ENCODE peak calls at places on chromosomes 13 and 19, in ten cellular contexts. U is tibial nerve; X is adrenal gland; M is heart right ventricle; G is naive thymus-derived CD4-positive, alpha-beta T cell; I is body of pancreas; W is esophagus muscularis mucosa; K is psoas muscle; J is fibroblast of lung; Z is right lobe of liver. H is an unnamed sample.

GRCh38 chr19:49442793-49443365 is 1.6 kb upstream of the SLC17A7 start:
- DNase-seq in U (peak; percentile 97), X (peak; percentile 93), M (peak; percentile 98), G (peak; percentile 81), I (peak; percentile 94), W (peak; percentile 98), K (peak; percentile 96), J (peak; percentile 78), Z (peak; percentile 97), H (peak; percentile 98)

GRCh38 chr19:38304866-38305429 is 897 bp downstream of the C19orf33 start:
- DNase-seq in U (peak; percentile 51), X (peak; percentile 75), M (peak; percentile 44), G (no peak), I (peak; percentile 90), W (no peak), K (no peak), J (peak; percentile 36), Z (no peak), H (no peak)

GRCh38 chr19:56837492-56837891 is 3.0 kb downstream of the PEG3 start:
- DNase-seq in U (peak; percentile 46), X (peak; percentile 93), M (peak; percentile 76), G (no peak), I (peak; percentile 92), W (no peak), K (peak; percentile 72), J (no peak), Z (peak; percentile 80), H (no peak)

GRCh38 chr13:46126552-46127171 is 21.8 kb upstream of the CPB2 start:
- DNase-seq in U (peak; percentile 17), X (peak; percentile 94), M (peak; percentile 58), G (peak; percentile 53), I (peak; percentile 80), W (no peak), K (peak; percentile 41), J (peak; percentile 49), Z (peak; percentile 71), H (peak; percentile 45)

GRCh38 chr13:53200075-53200474 is 171.5 kb downstream of the OLFM4 start:
- DNase-seq in U (no peak), X (no peak), M (no peak), G (no peak), I (no peak), W (peak; percentile 78), K (no peak), J (no peak), Z (no peak), H (no peak)

GRCh38 chr19:38265213-38265861 is 964 bp downstream of the SPINT2 start:
- DNase-seq in U (no peak), X (no peak), M (no peak), G (no peak), I (peak; percentile 58), W (no peak), K (no peak), J (peak; percentile 33), Z (no peak), H (no peak)

GRCh38 chr13:90105881-90106496 is 1241.5 kb upstream of the MIR17HG start:
- DNase-seq in U (no peak), X (no peak), M (no peak), G (no peak), I (no peak), W (no peak), K (no peak), J (peak; percentile 84), Z (no peak), H (no peak)

GRCh38 chr13:112891477-112892401 is 77.3 kb upstream of the MCF2L start:
- DNase-seq in U (no peak), X (no peak), M (no peak), G (no peak), I (peak; percentile 41), W (no peak), K (no peak), J (no peak), Z (peak; percentile 20), H (no peak)

GRCh38 chr19:47765522-47766358 is 12.8 kb upstream of the SELENOW start:
- DNase-seq in U (no peak), X (peak; percentile 80), M (peak; percentile 80), G (no peak), I (peak; percentile 63), W (no peak), K (peak; percentile 77), J (peak; percentile 39), Z (peak; percentile 69), H (peak; percentile 31)

DNA sequence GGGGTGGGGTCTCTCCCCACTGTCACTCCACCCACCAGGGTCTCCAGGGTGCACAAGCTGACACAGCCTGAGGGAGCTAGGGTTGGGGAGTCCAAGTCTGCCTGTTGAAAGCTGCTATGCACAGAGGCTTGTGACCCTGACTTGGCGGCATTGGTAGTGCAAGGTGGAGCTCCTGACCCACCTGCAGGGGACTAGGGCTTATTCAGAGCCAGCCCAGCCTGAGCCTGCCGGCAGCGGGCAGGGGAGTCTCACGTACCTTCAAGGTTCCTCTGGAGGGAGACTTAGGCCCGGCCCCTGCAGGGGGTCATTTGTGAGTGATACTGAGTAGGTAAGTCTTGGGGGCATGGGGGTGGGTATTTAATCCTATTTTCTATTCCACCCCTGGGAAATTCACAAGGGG is 4.7 kb downstream of the KCTD15 start:
- DNase-seq in U (no peak), X (no peak), M (no peak), G (no peak), I (no peak), W (no peak), K (no peak), J (no peak), Z (no peak), H (no peak)
- H3K36me3 ChIP-seq in U (no peaks in the 10 kb centered on the region), X (no peaks in the 10 kb centered on the region), M (no peaks in the 10 kb centered on the region), G (no peaks in the 10 kb centered on the region), I (no peaks in the 10 kb centered on the region), W (peaks cover 51% of the 10 kb centered on the region), K (no peaks in the 10 kb centered on the region), J (no peaks in the 10 kb centered on the region), Z (peaks cover 5% of the 10 kb centered on the region), H (peaks cover 76% of the 10 kb centered on the region)

GRCh38 chr13:29502391-29503008 is 93.0 kb downstream of the SLC7A1 start:
- DNase-seq in U (no peak), X (no peak), M (no peak), G (no peak), I (no peak), W (no peak), K (no peak), J (no peak), Z (no peak), H (no peak)
- H3K4me3 ChIP-seq in U (no peak overlapping the region), X (no peak overlapping the region), M (no peak overlapping the region), G (no peak overlapping the region), I (no peak overlapping the region), W (no peak overlapping the region), K (peak overlapping the region; percentile 36), J (no peak overlapping the region), Z (no peak overlapping the region), H (no peak overlapping the region)

DNA sequence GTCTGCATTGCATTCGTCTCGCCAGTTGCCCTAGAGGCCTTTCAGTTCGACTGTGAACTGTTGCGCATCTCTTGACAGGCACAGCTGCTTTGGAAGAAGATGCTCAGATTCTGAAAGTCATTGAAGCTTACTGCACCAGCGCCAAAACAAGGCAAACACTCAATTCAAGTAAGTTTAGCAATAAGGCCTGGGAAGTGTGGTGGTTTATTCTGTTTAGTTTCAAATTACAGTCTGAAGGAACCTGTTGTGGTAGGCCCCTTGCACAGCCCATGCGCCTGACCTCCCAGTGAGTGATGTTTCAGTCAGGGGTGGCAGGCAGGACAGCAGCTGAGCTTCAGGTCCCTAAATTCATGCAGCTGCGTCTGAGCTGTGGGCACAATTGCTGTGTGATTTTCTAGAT is 32.2 kb upstream of the TEX29 start:
- DNase-seq in U (no peak), X (peak; percentile 28), M (no peak), G (no peak), I (no peak), W (no peak), K (no peak), J (no peak), Z (no peak), H (no peak)
- H3K36me3 ChIP-seq in U (peaks cover 3% of the 10 kb centered on the region), X (no peaks in the 10 kb centered on the region), M (peaks cover 10% of the 10 kb centered on the region), G (peaks cover 33% of the 10 kb centered on the region), I (no peaks in the 10 kb centered on the region), W (peaks cover 100% of the 10 kb centered on the region), K (no peaks in the 10 kb centered on the region), J (peaks cover 23% of the 10 kb centered on the region), Z (peaks cover 90% of the 10 kb centered on the region), H (peaks cover 10% of the 10 kb centered on the region)

GRCh38 chr13:109783815-109784589 is 2.4 kb downstream of the IRS2 start:
- DNase-seq in U (no peak), X (no peak), M (no peak), G (peak; percentile 28), I (no peak), W (peak; percentile 72), K (no peak), J (no peak), Z (no peak), H (no peak)
- H3K4me3 ChIP-seq in U (peak overlapping the region; percentile 83), X (peak overlapping the region; percentile 62), M (peak overlapping the region; percentile 60), G (no peak overlapping the region), I (no peak overlapping the region), W (peak overlapping the region; percentile 83), K (peak overlapping the region; percentile 65), J (no peak overlapping the region), Z (peak overlapping the region; percentile 67), H (no peak overlapping the region)

GRCh38 chr13:60933638-60934037 is 482.0 kb downstream of the PCDH20 start:
- DNase-seq in U (no peak), X (no peak), M (no peak), G (no peak), I (no peak), W (no peak), K (no peak), J (peak; percentile 6), Z (no peak), H (no peak)

GRCh38 chr13:60936281-60936680 is 479.4 kb downstream of the PCDH20 start:
- DNase-seq in U (no peak), X (no peak), M (no peak), G (no peak), I (no peak), W (no peak), K (no peak), J (no peak), Z (no peak), H (no peak)

GRCh38 chr13:60931858-60932546 is 483.6 kb downstream of the PCDH20 start:
- DNase-seq in U (no peak), X (no peak), M (no peak), G (no peak), I (no peak), W (no peak), K (no peak), J (peak; percentile 10), Z (no peak), H (no peak)
- H3K36me3 ChIP-seq in U (no peaks in the 10 kb centered on the region), X (no peaks in the 10 kb centered on the region), M (no peaks in the 10 kb centered on the region), G (no peaks in the 10 kb centered on the region), I (no peaks in the 10 kb centered on the region), W (no peaks in the 10 kb centered on the region), K (no peaks in the 10 kb centered on the region), J (no peaks in the 10 kb centered on the region), Z (no peaks in the 10 kb centered on the region), H (no peaks in the 10 kb centered on the region)

GRCh38 chr13:51557875-51558604 is 26.2 kb upstream of the WDFY2 start:
- DNase-seq in U (no peak), X (no peak), M (no peak), G (no peak), I (no peak), W (no peak), K (no peak), J (peak; percentile 91), Z (no peak), H (peak; percentile 51)
- H3K4me3 ChIP-seq in U (no peak overlapping the region), X (no peak overlapping the region), M (no peak overlapping the region), G (no peak overlapping the region), I (no peak overlapping the region), W (no peak overlapping the region), K (no peak overlapping the region), J (no peak overlapping the region), Z (no peak overlapping the region), H (no peak overlapping the region)